ENCODE peak calls at places on chromosomes 4 and X, in nine cellular contexts. O, W, A, C, K, G, S, Z and F are unnamed samples.

GRCh38 chrX:10045327-10046000 is 78.3 kb downstream of the CLDN34 start:
- DNase-seq in O (peak; percentile 71), W (no peak), A (no peak), C (no peak), K (no peak), G (peak; percentile 68), S (peak; percentile 73), Z (peak; percentile 64), F (peak; percentile 39)

GRCh38 chr4:82706349-82707000 is 92.1 kb downstream of the SCD5 start:
- DNase-seq in O (no peak), W (no peak), A (no peak), C (no peak), K (peak; percentile 45), G (no peak), S (peak; percentile 70), Z (peak; percentile 35), F (no peak)

GRCh38 chrX:150690126-150690525 is 3.1 kb upstream of the MTMR1 start:
- DNase-seq in O (no peak), W (no peak), A (peak; percentile 41), C (no peak), K (no peak), G (no peak), S (no peak), Z (no peak), F (no peak)

GRCh38 chrX:110145305-110145704 is 142.4 kb downstream of the TMEM164 start:
- DNase-seq in O (no peak), W (no peak), A (no peak), C (no peak), K (no peak), G (no peak), S (no peak), Z (no peak), F (no peak)

GRCh38 chr4:151459380-151459779 is 50.4 kb downstream of the FHIP1A start:
- DNase-seq in O (no peak), W (no peak), A (no peak), C (no peak), K (no peak), G (no peak), S (no peak), Z (no peak), F (no peak)

GRCh38 chr4:70313736-70314135 is 21.0 kb upstream of the CABS1 start:
- DNase-seq in O (no peak), W (no peak), A (no peak), C (no peak), K (no peak), G (no peak), S (no peak), Z (no peak), F (no peak)

GRCh38 chrX:40065291-40066046 is 32.3 kb downstream of the BCOR start:
- DNase-seq in O (no peak), W (no peak), A (no peak), C (no peak), K (no peak), G (no peak), S (no peak), Z (no peak), F (no peak)

GRCh38 chrX:119402588-119402987 is 3.5 kb downstream of the SLC25A43 start:
- DNase-seq in O (no peak), W (no peak), A (no peak), C (no peak), K (no peak), G (no peak), S (no peak), Z (no peak), F (no peak)

GRCh38 chr4:88177981-88178632 is 19.7 kb upstream of the ABCG2 start:
- DNase-seq in O (no peak), W (no peak), A (peak; percentile 91), C (peak; percentile 14), K (peak; percentile 94), G (no peak), S (peak; percentile 16), Z (no peak), F (no peak)

GRCh38 chrX:35276115-35276514 is 333.5 kb downstream of the FAM47B start:
- DNase-seq in O (no peak), W (no peak), A (no peak), C (no peak), K (no peak), G (no peak), S (no peak), Z (no peak), F (no peak)

GRCh38 chr4:88062311-88062710 is 54.9 kb downstream of the PKD2 start:
- DNase-seq in O (no peak), W (no peak), A (no peak), C (no peak), K (no peak), G (no peak), S (no peak), Z (no peak), F (no peak)

GRCh38 chr4:158995963-158996362 is 106.9 kb upstream of the RAPGEF2 start:
- DNase-seq in O (no peak), W (no peak), A (no peak), C (no peak), K (no peak), G (no peak), S (no peak), Z (no peak), F (no peak)

GRCh38 chr4:49000806-49001205 is 14.7 kb downstream of the CWH43 start:
- DNase-seq in O (no peak), W (no peak), A (no peak), C (no peak), K (no peak), G (no peak), S (no peak), Z (no peak), F (no peak)

GRCh38 chr4:48998440-48998839 is 12.4 kb downstream of the CWH43 start:
- DNase-seq in O (no peak), W (no peak), A (no peak), C (no peak), K (no peak), G (no peak), S (no peak), Z (no peak), F (no peak)

GRCh38 chr4:49002931-49003330 is 16.9 kb downstream of the CWH43 start:
- DNase-seq in O (no peak), W (no peak), A (no peak), C (no peak), K (no peak), G (no peak), S (no peak), Z (no peak), F (no peak)

DNA sequence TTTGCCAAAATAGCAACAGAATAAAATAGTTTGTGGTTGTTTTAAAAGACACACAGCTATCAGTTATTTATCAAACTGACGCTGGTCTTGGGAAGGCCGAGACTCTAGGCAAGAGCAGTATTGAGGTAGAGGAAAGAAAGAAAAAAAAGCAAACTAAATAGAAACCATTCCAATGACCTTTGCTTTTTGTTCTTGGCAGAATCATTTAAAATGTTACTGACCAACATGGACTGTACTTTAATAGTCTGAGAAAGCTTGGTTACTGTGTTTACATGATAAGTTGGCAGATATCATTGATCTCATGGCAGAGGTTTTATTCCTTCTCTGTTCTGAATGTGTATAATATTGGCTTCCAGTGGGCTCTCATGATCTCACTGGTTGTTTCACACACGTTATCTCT is 11.9 kb downstream of the CWH43 start:
- DNase-seq in O (no peak), W (no peak), A (no peak), C (no peak), K (no peak), G (no peak), S (no peak), Z (no peak), F (no peak)
- H3K9me3 ChIP-seq in O (no peaks in the 10 kb centered on the region), W (no peaks in the 10 kb centered on the region), A (no peaks in the 10 kb centered on the region), C (no peaks in the 10 kb centered on the region), K (peaks cover 14% of the 10 kb centered on the region), G (no peaks in the 10 kb centered on the region), S (no peaks in the 10 kb centered on the region), Z (no peaks in the 10 kb centered on the region), F (no peaks in the 10 kb centered on the region)

DNA sequence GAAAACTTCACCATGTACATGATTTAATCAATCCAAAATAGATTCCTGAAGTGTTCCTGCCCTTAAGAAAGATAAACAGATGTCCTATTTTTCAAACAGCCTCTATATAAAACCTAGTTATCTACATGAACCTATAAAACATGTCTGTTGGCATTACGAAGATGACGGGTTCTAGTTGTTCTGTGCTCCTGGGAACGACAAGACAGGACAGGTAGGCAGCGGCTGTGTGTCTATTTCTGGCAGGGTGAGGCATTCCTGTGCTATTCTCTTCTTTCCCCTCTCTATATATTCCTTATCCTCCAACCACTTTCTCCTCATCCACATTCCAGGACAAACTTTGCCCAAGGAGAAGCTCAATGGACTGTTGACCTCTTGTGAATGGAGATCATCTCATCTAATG is 6.1 kb downstream of the FAT1 start:
- DNase-seq in O (no peak), W (no peak), A (no peak), C (no peak), K (no peak), G (no peak), S (no peak), Z (no peak), F (no peak)
- H3K4me1 ChIP-seq in O (no peaks in the 10 kb centered on the region), W (peaks cover 22% of the 10 kb centered on the region), A (peaks cover 8% of the 10 kb centered on the region), C (no peaks in the 10 kb centered on the region), K (no peaks in the 10 kb centered on the region), G (peaks cover 40% of the 10 kb centered on the region), S (peaks cover 17% of the 10 kb centered on the region), Z (peaks cover 13% of the 10 kb centered on the region), F (peaks cover 53% of the 10 kb centered on the region)

GRCh38 chr4:36317731-36318130 is 36.3 kb downstream of the DTHD1 start:
- DNase-seq in O (no peak), W (no peak), A (no peak), C (no peak), K (no peak), G (no peak), S (no peak), Z (no peak), F (no peak)
- H3K4me3 ChIP-seq in O (no peak overlapping the region), W (no peak overlapping the region), A (no peak overlapping the region), C (no peak overlapping the region), K (no peak overlapping the region), G (no peak overlapping the region), S (no peak overlapping the region), Z (no peak overlapping the region), F (no peak overlapping the region)

DNA sequence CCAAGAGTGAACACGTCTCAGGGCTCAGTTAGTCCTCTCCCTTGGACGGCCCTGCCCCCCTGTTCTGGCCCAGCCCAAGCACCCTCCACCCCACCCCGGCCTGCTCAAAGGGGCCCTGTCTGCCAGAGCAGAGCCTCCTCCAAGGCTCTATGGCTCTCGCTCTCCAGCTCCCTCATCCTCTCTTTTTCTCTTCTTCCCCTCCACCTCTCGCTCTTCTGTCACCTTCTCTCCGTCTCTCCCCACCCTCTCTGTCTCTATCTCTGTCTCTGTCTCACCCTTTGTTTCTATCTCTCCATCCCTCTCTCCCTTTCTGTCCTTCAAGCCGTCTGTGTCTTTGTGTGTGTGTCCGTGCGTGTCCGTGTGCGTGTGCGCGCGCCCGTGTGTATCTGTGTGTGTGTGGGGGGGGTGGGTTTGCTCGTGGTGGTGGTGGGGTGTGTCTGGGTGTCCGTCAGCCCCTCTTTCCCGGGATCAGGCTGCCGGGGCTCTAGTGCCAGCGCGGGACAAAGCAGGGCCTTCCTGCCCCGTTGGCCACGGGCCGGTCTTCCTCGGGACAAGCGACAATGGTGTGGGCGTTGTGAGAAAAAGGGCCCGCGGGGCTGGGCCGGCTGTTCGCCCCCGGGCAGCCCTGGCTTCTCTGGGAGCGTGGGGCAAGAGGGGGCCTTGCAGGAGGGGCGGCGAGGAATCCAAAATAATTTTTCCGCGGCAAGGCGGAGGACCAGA is 8.7 kb downstream of the FRG2 start:
- DNase-seq in O (no peak), W (no peak), A (no peak), C (no peak), K (no peak), G (no peak), S (no peak), Z (no peak), F (no peak)
- H3K9me3 ChIP-seq in O (no peaks in the 10 kb centered on the region), W (no peaks in the 10 kb centered on the region), A (no peaks in the 10 kb centered on the region), C (no peaks in the 10 kb centered on the region), K (no peaks in the 10 kb centered on the region), G (no peaks in the 10 kb centered on the region), S (no peaks in the 10 kb centered on the region), Z (no peaks in the 10 kb centered on the region), F (peaks cover 7% of the 10 kb centered on the region)